ENCODE peak calls at places on chromosomes 11 and 22, in four cellular contexts. K is osteoblast, J is AG09309, L is A673. N is an unnamed sample.

GRCh38 chr11:119258180-119258579 is 52.0 kb downstream of the CBL start:
- DNase-seq in K (no peak), J (no peak), L (no peak), N (no peak)

GRCh38 chr22:41782751-41783150 is 17.7 kb upstream of the CCDC134 start:
- DNase-seq in K (no peak), J (no peak), L (no peak), N (no peak)

GRCh38 chr22:49979587-49980264 is 19.2 kb downstream of the PIM3 start:
- DNase-seq in K (peak), J (no peak), L (peak), N (peak)

GRCh38 chr11:120306519-120307242 is 18.4 kb upstream of the TLCD5 start:
- DNase-seq in K (peak), J (peak), L (peak), N (no peak)

GRCh38 chr11:106961048-106961447 is 57.2 kb downstream of the GUCY1A2 start:
- DNase-seq in K (peak), J (no peak), L (no peak), N (no peak)

GRCh38 chr11:70584786-70585545 is 186.6 kb downstream of the CTTN start:
- DNase-seq in K (peak), J (no peak), L (no peak), N (peak)

GRCh38 chr11:119783466-119784400 is 54.7 kb upstream of the NECTIN1 start:
- DNase-seq in K (no peak), J (no peak), L (no peak), N (peak)

GRCh38 chr11:76742912-76743311 is 40.2 kb upstream of the TSKU start:
- DNase-seq in K (no peak), J (peak), L (no peak), N (no peak)

GRCh38 chr22:26447594-26448329 is 18.7 kb downstream of the ASPHD2 start:
- DNase-seq in K (no peak), J (no peak), L (no peak), N (no peak)

GRCh38 chr22:39095971-39096370 is 1.1 kb upstream of the APOBEC3H start:
- DNase-seq in K (peak), J (no peak), L (no peak), N (no peak)

GRCh38 chr22:38513063-38513462 is 7.0 kb upstream of the DDX17 start:
- DNase-seq in K (no peak), J (no peak), L (no peak), N (no peak)

GRCh38 chr11:130145975-130146776 is 13.4 kb upstream of the ST14 start:
- DNase-seq in K (no peak), J (no peak), L (no peak), N (no peak)

GRCh38 chr11:69883292-69884255 is 64.4 kb upstream of the FGF3 start:
- DNase-seq in K (no peak), J (no peak), L (no peak), N (peak)

GRCh38 chr11:15816270-15816871 is 540.0 kb downstream of the SOX6 start:
- DNase-seq in K (no peak), J (peak), L (no peak), N (no peak)

GRCh38 chr11:130427581-130428211 is 713 bp downstream of the ADAMTS8 start:
- DNase-seq in K (peak), J (no peak), L (no peak), N (no peak)

GRCh38 chr22:24995649-24996180 is 43.2 kb downstream of the KIAA1671 start:
- DNase-seq in K (no peak), J (no peak), L (no peak), N (no peak)

GRCh38 chr22:50282361-50283144 is 12.4 kb upstream of the MAPK11 start:
- DNase-seq in K (peak), J (no peak), L (peak), N (no peak)

GRCh38 chr11:122491486-122491885 is 164.0 kb upstream of the UBASH3B start:
- DNase-seq in K (no peak), J (peak), L (peak), N (no peak)

GRCh38 chr11:119942583-119943338 is 195.2 kb downstream of the TRIM29 start:
- DNase-seq in K (no peak), J (no peak), L (no peak), N (no peak)

GRCh38 chr11:12244156-12244555 is 133.2 kb upstream of the PARVA start:
- DNase-seq in K (peak), J (no peak), L (no peak), N (no peak)

DNA sequence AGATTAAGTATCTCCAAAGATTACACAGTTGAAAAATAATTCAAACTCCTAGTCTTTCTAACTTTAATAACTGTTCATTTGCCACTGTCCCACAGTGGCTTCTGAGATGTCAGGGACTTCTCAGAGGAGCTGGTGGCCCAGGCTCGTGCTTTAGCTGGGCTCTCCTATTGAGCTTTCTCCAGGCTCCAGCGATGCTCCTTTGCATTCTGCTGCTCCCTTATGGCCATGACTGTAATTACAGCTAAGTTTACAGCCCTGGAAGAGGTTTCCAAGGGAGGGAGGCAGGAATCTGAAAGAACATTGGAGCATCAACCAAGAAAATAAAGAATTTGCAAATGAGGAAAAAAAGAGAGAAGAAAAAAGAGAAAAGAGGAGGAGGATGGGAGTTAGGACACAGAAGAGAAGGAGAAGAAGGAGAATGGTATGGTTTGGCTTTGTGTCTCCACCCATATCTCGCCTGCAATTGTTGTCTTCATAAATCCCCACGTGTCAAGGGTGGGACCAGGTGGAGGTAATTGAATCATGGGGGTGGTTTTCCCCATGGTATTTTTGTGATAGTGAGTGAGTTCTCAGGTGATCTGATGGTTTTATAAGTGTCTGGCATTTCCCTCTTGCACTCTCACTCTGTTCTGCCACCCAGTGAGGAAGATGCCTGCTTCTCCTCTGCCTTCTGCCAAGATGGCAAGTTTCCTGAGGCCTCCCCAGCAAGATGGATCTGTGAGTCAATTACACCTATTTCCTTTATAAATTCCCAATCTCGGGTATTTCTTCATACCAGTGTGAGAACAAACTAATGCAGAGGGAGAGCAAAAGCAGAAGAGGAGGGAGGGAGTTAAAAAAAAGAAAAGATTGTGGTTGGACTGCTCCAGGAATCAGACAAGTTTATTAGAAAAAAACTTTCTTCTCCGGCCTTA is 857.0 kb downstream of the KCNA4 start:
- DNase-seq in K (no peak), J (peak), L (peak), N (no peak)
- TF ChIP-seq CTCF in K (peak), J (peak), L (peak), N (peak)

DNA sequence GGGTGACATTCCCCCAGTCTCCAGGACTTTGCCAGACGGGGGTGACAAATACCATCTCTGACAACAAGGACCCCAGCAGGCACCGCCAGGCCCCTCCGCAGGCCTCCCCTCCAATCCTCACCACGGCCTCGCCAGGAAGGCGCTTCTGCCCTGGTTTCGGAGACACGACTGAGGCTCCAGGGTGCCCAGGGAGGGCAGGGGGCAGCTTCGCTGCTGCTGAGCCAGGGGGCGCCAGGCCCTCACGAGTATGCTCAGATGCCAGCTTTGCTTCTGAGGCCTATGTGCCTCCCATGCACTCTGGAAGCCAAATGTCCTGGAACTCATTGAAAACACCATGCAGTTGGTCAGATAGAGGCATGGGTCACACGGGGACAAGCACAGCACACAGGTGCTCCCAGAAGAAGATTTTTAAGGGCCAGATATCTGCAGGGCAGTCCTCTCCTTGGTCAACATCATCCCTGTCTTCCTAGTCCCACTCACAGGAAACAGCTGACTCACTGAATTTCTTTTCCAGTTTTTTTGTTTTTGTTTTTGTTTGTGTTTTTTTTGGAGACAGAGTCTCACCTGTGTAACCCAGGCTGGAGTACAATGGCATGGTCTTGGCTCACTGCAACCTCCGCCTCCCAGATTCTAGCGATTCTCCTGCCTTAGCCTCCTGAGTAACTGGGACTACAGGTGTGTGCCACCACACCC is 19.9 kb downstream of the BID start:
- DNase-seq in K (peak), J (no peak), L (peak), N (no peak)
- TF ChIP-seq CTCF in K (peak), J (peak), L (peak), N (peak)

DNA sequence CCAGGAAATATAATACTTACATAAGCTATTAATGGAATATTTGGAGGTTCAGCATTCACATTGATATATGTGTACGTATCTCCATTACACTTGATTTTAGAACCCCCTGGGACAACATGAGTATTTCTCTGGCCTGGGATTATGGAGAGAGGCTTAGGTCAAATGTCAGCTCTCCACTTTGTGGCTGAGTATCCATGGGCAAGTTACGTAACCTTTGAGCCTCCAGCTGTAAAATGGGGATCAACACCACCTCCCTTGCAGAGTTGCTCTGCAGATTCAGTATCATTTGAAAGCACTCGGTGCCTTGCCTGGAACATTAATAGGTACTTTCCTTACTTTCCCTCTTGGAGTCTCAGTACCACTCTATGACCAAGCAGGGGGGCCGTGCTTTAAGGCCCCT is 33.2 kb downstream of the C22orf31 start:
- DNase-seq in K (no peak), J (no peak), L (no peak), N (no peak)
- TF ChIP-seq CTCF in K (no peak), J (no peak), L (no peak), N (no peak)

GRCh38 chr11:32232516-32232915 is 141.6 kb downstream of the RCN1 start:
- DNase-seq in K (no peak), J (no peak), L (no peak), N (no peak)

GRCh38 chr11:32229566-32230240 is 138.8 kb downstream of the RCN1 start:
- DNase-seq in K (no peak), J (no peak), L (no peak), N (no peak)

GRCh38 chr11:32233276-32233675 is 142.4 kb downstream of the RCN1 start:
- DNase-seq in K (no peak), J (no peak), L (no peak), N (no peak)

GRCh38 chr11:32233928-32234327 is 143.1 kb downstream of the RCN1 start:
- DNase-seq in K (no peak), J (no peak), L (no peak), N (no peak)

DNA sequence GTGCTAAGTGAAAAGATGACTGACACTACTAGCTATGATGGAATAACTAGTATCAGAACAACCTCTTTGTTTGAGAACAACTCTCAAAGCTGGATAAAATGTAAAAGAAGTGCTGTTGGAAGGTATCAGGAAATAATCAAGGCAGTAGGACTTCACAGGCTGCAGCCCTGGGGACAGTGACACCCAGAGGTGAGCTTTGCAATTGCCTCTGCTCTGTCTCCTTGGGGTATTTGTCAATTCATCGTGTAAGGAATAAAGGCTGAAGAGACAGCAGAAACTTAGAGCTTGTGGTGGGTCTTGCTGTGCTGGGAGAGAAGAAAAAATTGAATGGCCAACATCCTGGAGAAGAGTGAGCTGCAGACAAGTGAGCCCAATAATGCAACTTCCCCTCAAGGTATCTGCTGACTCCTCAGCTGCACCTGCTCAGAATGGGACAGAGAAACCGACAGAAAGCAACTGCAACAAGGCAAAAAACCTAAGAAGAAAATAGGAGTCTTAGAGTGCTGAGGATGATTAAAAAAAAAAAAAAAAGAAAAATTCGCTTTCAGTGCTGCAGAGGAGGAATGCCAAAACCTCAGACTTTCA is 141.1 kb downstream of the RCN1 start:
- DNase-seq in K (peak), J (no peak), L (peak), N (no peak)
- TF ChIP-seq CTCF in K (peak), J (peak), L (peak), N (peak)

GRCh38 chr11:125625594-125626380 is 824 bp downstream of the CHEK1 start:
- DNase-seq in K (peak), J (peak), L (peak), N (peak)
- TF ChIP-seq CTCF in K (no peak), J (no peak), L (no peak), N (no peak)

DNA sequence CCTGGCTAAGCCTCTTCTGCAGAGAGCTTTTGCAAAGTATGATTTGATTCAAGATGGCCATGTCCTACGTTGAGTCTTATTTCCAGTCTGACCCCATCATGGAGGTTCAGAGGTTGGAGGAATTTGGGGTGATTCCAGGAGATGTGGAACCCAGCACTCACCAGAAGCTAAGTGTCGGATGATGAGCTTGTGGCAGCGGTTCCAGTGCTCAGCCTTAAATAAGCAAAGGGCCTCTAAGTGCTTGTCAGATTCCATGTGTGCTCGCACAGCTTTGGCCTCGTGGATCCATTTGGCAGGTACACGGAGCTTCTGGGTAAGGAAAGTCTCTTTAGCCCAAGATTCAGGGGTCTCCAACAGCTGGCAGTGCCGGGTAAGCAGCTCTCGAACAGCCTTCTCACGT is 11.9 kb upstream of the CHRNA10 start:
- DNase-seq in K (no peak), J (no peak), L (no peak), N (no peak)
- TF ChIP-seq CTCF in K (no peak), J (no peak), L (no peak), N (peak)

DNA sequence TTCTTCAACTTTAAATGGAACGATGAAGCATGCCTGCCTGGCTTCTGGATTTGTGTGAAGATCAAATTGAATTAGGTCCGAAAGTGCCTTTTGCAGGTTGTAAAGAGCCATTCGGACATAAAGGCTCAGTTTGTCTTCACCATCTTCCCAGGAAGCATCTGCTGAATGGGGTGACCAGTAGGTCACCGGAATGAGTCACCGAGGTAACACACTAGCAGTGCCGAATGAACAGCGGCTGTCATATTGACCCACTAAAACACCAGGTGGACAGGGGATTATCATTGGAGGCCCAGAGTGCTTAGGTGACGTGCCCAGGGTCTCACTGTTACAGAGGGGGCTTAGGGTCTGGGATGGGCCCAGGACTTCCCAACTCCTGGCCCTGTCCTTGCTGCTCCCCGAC is 43.1 kb upstream of the MYH9 start:
- DNase-seq in K (peak), J (no peak), L (no peak), N (no peak)
- TF ChIP-seq CTCF in K (no peak), J (no peak), L (no peak), N (no peak)

N was measured in chondrocyte.